ENCODE peak calls at places on chromosomes 5 and 9, in six cellular contexts. One of them, this sample, is unnamed.

GRCh38 chr9:101162231-101162630 is 133.7 kb downstream of the PLPPR1 start:
- DNase-seq in OCI-LY7: no peak
- DNase-seq in A549: no peak
- DNase-seq in neuronal stem cell: no peak
- DNase-seq in mammary epithelial cell: no peak
- DNase-seq in IMR-90: no peak
- DNase-seq in this sample: no peak

GRCh38 chr9:122339579-122339978 is 31.2 kb upstream of the PTGS1 start:
- DNase-seq in OCI-LY7: no peak
- DNase-seq in A549: no peak
- DNase-seq in neuronal stem cell: no peak
- DNase-seq in mammary epithelial cell: no peak
- DNase-seq in IMR-90: no peak
- DNase-seq in this sample: no peak

GRCh38 chr9:72537671-72538070 is 16.3 kb downstream of the TMC1 start:
- DNase-seq in OCI-LY7: no peak
- DNase-seq in A549: no peak
- DNase-seq in neuronal stem cell: no peak
- DNase-seq in mammary epithelial cell: no peak
- DNase-seq in IMR-90: no peak
- DNase-seq in this sample: no peak

GRCh38 chr9:71506821-71507220 is 261.5 kb downstream of the CEMIP2 start:
- DNase-seq in OCI-LY7: no peak
- DNase-seq in A549: peak
- DNase-seq in neuronal stem cell: no peak
- DNase-seq in mammary epithelial cell: peak
- DNase-seq in IMR-90: peak
- DNase-seq in this sample: no peak

GRCh38 chr5:76041863-76042262 is 41.3 kb upstream of the SV2C start:
- DNase-seq in OCI-LY7: no peak
- DNase-seq in A549: no peak
- DNase-seq in neuronal stem cell: peak
- DNase-seq in mammary epithelial cell: no peak
- DNase-seq in IMR-90: no peak
- DNase-seq in this sample: no peak

GRCh38 chr5:142364251-142365145 is 39.7 kb upstream of the SPRY4 start:
- DNase-seq in OCI-LY7: no peak
- DNase-seq in A549: peak
- DNase-seq in neuronal stem cell: no peak
- DNase-seq in mammary epithelial cell: peak
- DNase-seq in IMR-90: no peak
- DNase-seq in this sample: no peak

GRCh38 chr5:115857621-115858349 is 16.1 kb downstream of the AP3S1 start:
- DNase-seq in OCI-LY7: no peak
- DNase-seq in A549: no peak
- DNase-seq in neuronal stem cell: no peak
- DNase-seq in mammary epithelial cell: peak
- DNase-seq in IMR-90: peak
- DNase-seq in this sample: no peak

GRCh38 chr9:2336055-2336454 is 285.5 kb upstream of the VLDLR start:
- DNase-seq in OCI-LY7: no peak
- DNase-seq in A549: no peak
- DNase-seq in neuronal stem cell: no peak
- DNase-seq in mammary epithelial cell: no peak
- DNase-seq in IMR-90: peak
- DNase-seq in this sample: no peak

GRCh38 chr9:12862596-12862995 is 87.8 kb downstream of the LURAP1L start:
- DNase-seq in OCI-LY7: no peak
- DNase-seq in A549: no peak
- DNase-seq in neuronal stem cell: no peak
- DNase-seq in mammary epithelial cell: no peak
- DNase-seq in IMR-90: no peak
- DNase-seq in this sample: no peak

GRCh38 chr5:4540375-4541173 is 599.6 kb upstream of the ADAMTS16 start:
- DNase-seq in OCI-LY7: no peak
- DNase-seq in A549: no peak
- DNase-seq in neuronal stem cell: no peak
- DNase-seq in mammary epithelial cell: peak
- DNase-seq in IMR-90: no peak
- DNase-seq in this sample: no peak
- H3K4me2 ChIP-seq in OCI-LY7: no peak
- H3K4me2 ChIP-seq in A549: no peak
- H3K4me2 ChIP-seq in neuronal stem cell: no peak
- H3K4me2 ChIP-seq in mammary epithelial cell: no peak
- H3K4me2 ChIP-seq in IMR-90: no peak
- H3K4me2 ChIP-seq in this sample: no peak

GRCh38 chr9:136443087-136443486 is 3.4 kb upstream of the INPP5E start:
- DNase-seq in OCI-LY7: no peak
- DNase-seq in A549: no peak
- DNase-seq in neuronal stem cell: no peak
- DNase-seq in mammary epithelial cell: no peak
- DNase-seq in IMR-90: no peak
- DNase-seq in this sample: no peak
- H3K4me2 ChIP-seq in OCI-LY7: no peak
- H3K4me2 ChIP-seq in A549: no peak
- H3K4me2 ChIP-seq in neuronal stem cell: no peak
- H3K4me2 ChIP-seq in mammary epithelial cell: no peak
- H3K4me2 ChIP-seq in IMR-90: no peak
- H3K4me2 ChIP-seq in this sample: no peak

GRCh38 chr5:78699565-78700143 is 51.1 kb upstream of the LHFPL2 start:
- DNase-seq in OCI-LY7: no peak
- DNase-seq in A549: peak
- DNase-seq in neuronal stem cell: no peak
- DNase-seq in mammary epithelial cell: peak
- DNase-seq in IMR-90: peak
- DNase-seq in this sample: peak
- H3K4me2 ChIP-seq in OCI-LY7: no peak
- H3K4me2 ChIP-seq in A549: peak
- H3K4me2 ChIP-seq in neuronal stem cell: no peak
- H3K4me2 ChIP-seq in mammary epithelial cell: peak
- H3K4me2 ChIP-seq in IMR-90: peak
- H3K4me2 ChIP-seq in this sample: peak

GRCh38 chr5:36356915-36357314 is 55.2 kb upstream of the RANBP3L start:
- DNase-seq in OCI-LY7: no peak
- DNase-seq in A549: no peak
- DNase-seq in neuronal stem cell: no peak
- DNase-seq in mammary epithelial cell: no peak
- DNase-seq in IMR-90: no peak
- DNase-seq in this sample: no peak
- H3K4me2 ChIP-seq in OCI-LY7: no peak
- H3K4me2 ChIP-seq in A549: no peak
- H3K4me2 ChIP-seq in neuronal stem cell: no peak
- H3K4me2 ChIP-seq in mammary epithelial cell: no peak
- H3K4me2 ChIP-seq in IMR-90: no peak
- H3K4me2 ChIP-seq in this sample: no peak

DNA sequence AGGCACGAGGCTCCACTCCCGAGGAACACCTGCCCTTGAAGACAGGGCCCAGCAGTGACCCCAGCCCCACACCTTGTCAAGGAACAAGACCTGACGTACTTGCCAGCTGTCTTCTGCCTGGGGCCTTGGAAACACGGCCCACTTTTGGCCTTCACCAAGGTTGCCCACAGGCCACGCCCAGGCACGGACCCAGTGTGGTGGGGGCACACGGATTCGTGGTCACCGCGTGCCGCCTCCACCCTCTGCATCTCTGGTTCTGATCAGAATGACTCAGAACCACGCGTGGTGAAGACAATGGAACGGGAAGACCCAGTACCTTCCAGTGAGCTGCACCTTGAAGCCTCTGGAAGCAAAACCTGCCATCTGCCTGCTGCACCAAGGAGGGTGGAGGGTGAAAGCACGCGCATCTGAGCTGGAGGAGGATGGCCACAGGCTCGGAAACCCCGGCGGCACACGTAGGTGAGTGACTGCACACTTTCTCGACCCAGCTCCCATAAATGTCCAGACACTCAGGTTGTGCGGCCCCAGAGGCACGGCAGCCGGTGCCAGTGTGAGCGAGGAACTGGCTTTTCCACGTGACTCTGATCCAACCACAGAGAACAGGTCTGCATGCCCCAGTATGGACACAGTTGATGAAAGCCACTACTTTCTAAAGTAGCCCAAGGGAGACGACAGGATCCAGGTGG is 36.5 kb downstream of the LPCAT1 start:
- DNase-seq in OCI-LY7: no peak
- DNase-seq in A549: no peak
- DNase-seq in neuronal stem cell: no peak
- DNase-seq in mammary epithelial cell: no peak
- DNase-seq in IMR-90: no peak
- DNase-seq in this sample: no peak
- H3K4me2 ChIP-seq in OCI-LY7: no peak
- H3K4me2 ChIP-seq in A549: no peak
- H3K4me2 ChIP-seq in neuronal stem cell: no peak
- H3K4me2 ChIP-seq in mammary epithelial cell: no peak
- H3K4me2 ChIP-seq in IMR-90: no peak
- H3K4me2 ChIP-seq in this sample: no peak

GRCh38 chr5:14209836-14210235 is 66.7 kb downstream of the TRIO start:
- DNase-seq in OCI-LY7: no peak
- DNase-seq in A549: no peak
- DNase-seq in neuronal stem cell: no peak
- DNase-seq in mammary epithelial cell: no peak
- DNase-seq in IMR-90: no peak
- DNase-seq in this sample: no peak
- H3K4me2 ChIP-seq in OCI-LY7: peak
- H3K4me2 ChIP-seq in A549: peak
- H3K4me2 ChIP-seq in neuronal stem cell: no peak
- H3K4me2 ChIP-seq in mammary epithelial cell: no peak
- H3K4me2 ChIP-seq in IMR-90: peak
- H3K4me2 ChIP-seq in this sample: no peak

GRCh38 chr5:156191547-156191946 is 135.4 kb upstream of the SGCD start:
- DNase-seq in OCI-LY7: no peak
- DNase-seq in A549: no peak
- DNase-seq in neuronal stem cell: no peak
- DNase-seq in mammary epithelial cell: no peak
- DNase-seq in IMR-90: no peak
- DNase-seq in this sample: no peak
- H3K4me2 ChIP-seq in OCI-LY7: no peak
- H3K4me2 ChIP-seq in A549: no peak
- H3K4me2 ChIP-seq in neuronal stem cell: no peak
- H3K4me2 ChIP-seq in mammary epithelial cell: no peak
- H3K4me2 ChIP-seq in IMR-90: no peak
- H3K4me2 ChIP-seq in this sample: no peak

This sample was measured in osteoblast.